ENCODE peak calls at places on chromosome 1, in eight cellular contexts. V is esophagus muscularis mucosa, Q is sigmoid colon, S is adrenal gland, C is RWPE2, T is AG10803, K is H1, Z is mucosa of descending colon. U is an unnamed sample.

GRCh38 chr1:46205141-46205540 is 2.0 kb downstream of the LURAP1 start:
- DNase-seq in Z (no peak), T (no peak), S (no peak), K (no peak), C (no peak), V (no peak), Q (no peak), U (no peak)

GRCh38 chr1:119081705-119082104 is 58.7 kb downstream of the WARS2 start:
- DNase-seq in Q (no peak), V (no peak), Z (no peak), S (no peak), K (no peak), C (no peak), T (peak), U (no peak)

GRCh38 chr1:170662561-170662971 is 1.4 kb upstream of the PRRX1 start:
- DNase-seq in C (no peak), Q (no peak), T (no peak), S (no peak), Z (no peak), K (no peak), V (no peak), U (no peak)

GRCh38 chr1:6822530-6823359 is 37.5 kb downstream of the CAMTA1 start:
- DNase-seq in Q (no peak), K (no peak), S (no peak), Z (no peak), T (no peak), V (no peak), C (no peak), U (no peak)

GRCh38 chr1:67124455-67124854 is 10.3 kb downstream of the C1orf141 start:
- DNase-seq in K (no peak), Z (no peak), C (no peak), T (no peak), Q (no peak), V (no peak), S (peak), U (no peak)

GRCh38 chr1:53294557-53294956 is 33.3 kb downstream of the LRP8 start:
- DNase-seq in S (no peak), C (no peak), K (no peak), T (peak), Z (no peak), Q (no peak), V (no peak), U (no peak)

GRCh38 chr1:204692320-204692851 is 6.8 kb upstream of the LRRN2 start:
- DNase-seq in Z (no peak), Q (peak), T (no peak), S (no peak), K (peak), C (no peak), V (no peak), U (no peak)

GRCh38 chr1:52037402-52037814 is 3.8 kb upstream of the KTI12 start:
- DNase-seq in T (peak), V (no peak), Q (no peak), C (no peak), Z (no peak), K (no peak), S (peak), U (no peak)

GRCh38 chr1:180917306-180918065 is 4.8 kb downstream of the KIAA1614 start:
- DNase-seq in Q (no peak), V (no peak), Z (no peak), C (no peak), T (peak), S (no peak), K (no peak), U (no peak)

GRCh38 chr1:150957666-150958065 is 17.0 kb downstream of the CERS2 start:
- DNase-seq in Z (no peak), Q (no peak), C (no peak), V (no peak), S (no peak), T (no peak), K (no peak), U (no peak)

GRCh38 chr1:186059311-186059710 is 315.7 kb downstream of the TPR start:
- DNase-seq in S (no peak), C (no peak), V (no peak), Z (no peak), T (peak), Q (no peak), K (no peak), U (no peak)

GRCh38 chr1:14561014-14561693 is 37.3 kb upstream of the KAZN start:
- DNase-seq in V (no peak), K (no peak), S (peak), Z (no peak), T (peak), Q (no peak), C (no peak), U (no peak)

GRCh38 chr1:240701412-240701811 is 89.5 kb upstream of the GREM2 start:
- DNase-seq in Z (no peak), S (no peak), C (no peak), T (peak), Q (no peak), K (no peak), V (no peak), U (no peak)

GRCh38 chr1:175192630-175193338 is at the start of gene KIAA0040:
- DNase-seq in S (peak), T (peak), Z (peak), C (peak), V (peak), Q (peak), K (peak), U (peak)

GRCh38 chr1:187516874-187517273 is 688.1 kb downstream of the PLA2G4A start:
- DNase-seq in T (no peak), S (no peak), K (no peak), Q (no peak), V (no peak), Z (no peak), C (peak), U (no peak)

GRCh38 chr1:65247419-65248359 is 61.7 kb upstream of the DNAJC6 start:
- DNase-seq in C (peak), Z (no peak), K (no peak), Q (no peak), T (peak), V (peak), S (peak), U (no peak)

GRCh38 chr1:41722184-41722583 is 196.5 kb downstream of the HIVEP3 start:
- DNase-seq in Z (no peak), S (no peak), K (no peak), T (no peak), Q (no peak), C (no peak), V (no peak), U (no peak)

GRCh38 chr1:6734579-6735397 is 33.2 kb upstream of the DNAJC11 start:
- DNase-seq in C (no peak), V (no peak), K (no peak), S (no peak), T (no peak), Z (no peak), Q (no peak), U (no peak)

GRCh38 chr1:3858231-3858981 is 1.1 kb downstream of the DFFB start:
- DNase-seq in S (peak), C (no peak), V (no peak), Q (no peak), T (peak), K (peak), Z (peak), U (no peak)

GRCh38 chr1:117671781-117672501 is 66.1 kb downstream of the TENT5C start:
- DNase-seq in C (no peak), T (peak), V (no peak), Z (peak), K (no peak), Q (peak), S (peak), U (no peak)

GRCh38 chr1:47616906-47617305 is 179.1 kb downstream of the FOXD2 start:
- DNase-seq in Q (no peak), T (no peak), V (peak), Z (no peak), S (no peak), K (no peak), C (no peak), U (no peak)

GRCh38 chr1:202165267-202165941 is 5.0 kb upstream of the PTPN7 start:
- DNase-seq in S (no peak), V (no peak), K (no peak), C (peak), T (no peak), Q (no peak), Z (no peak), U (no peak)

GRCh38 chr1:198627436-198628063 is 11.3 kb upstream of the PTPRC start:
- DNase-seq in T (no peak), S (no peak), Z (no peak), Q (no peak), C (no peak), V (no peak), K (no peak), U (no peak)

GRCh38 chr1:81179239-81179638 is 621.5 kb upstream of the ADGRL2 start:
- DNase-seq in T (peak), Q (no peak), C (no peak), Z (no peak), V (no peak), K (no peak), S (peak), U (no peak)

GRCh38 chr1:160131803-160132565 is 16.4 kb downstream of the ATP1A2 start:
- DNase-seq in V (no peak), Q (peak), K (no peak), C (no peak), T (no peak), Z (no peak), S (peak), U (no peak)

GRCh38 chr1:175157200-175157599 is 35.4 kb downstream of the KIAA0040 start:
- DNase-seq in T (no peak), V (no peak), S (peak), Q (no peak), C (no peak), Z (no peak), K (no peak), U (no peak)

GRCh38 chr1:245690153-245690552 is 535.4 kb downstream of the KIF26B start:
- DNase-seq in Q (no peak), K (no peak), Z (no peak), C (no peak), V (no peak), T (no peak), S (peak), U (no peak)

DNA sequence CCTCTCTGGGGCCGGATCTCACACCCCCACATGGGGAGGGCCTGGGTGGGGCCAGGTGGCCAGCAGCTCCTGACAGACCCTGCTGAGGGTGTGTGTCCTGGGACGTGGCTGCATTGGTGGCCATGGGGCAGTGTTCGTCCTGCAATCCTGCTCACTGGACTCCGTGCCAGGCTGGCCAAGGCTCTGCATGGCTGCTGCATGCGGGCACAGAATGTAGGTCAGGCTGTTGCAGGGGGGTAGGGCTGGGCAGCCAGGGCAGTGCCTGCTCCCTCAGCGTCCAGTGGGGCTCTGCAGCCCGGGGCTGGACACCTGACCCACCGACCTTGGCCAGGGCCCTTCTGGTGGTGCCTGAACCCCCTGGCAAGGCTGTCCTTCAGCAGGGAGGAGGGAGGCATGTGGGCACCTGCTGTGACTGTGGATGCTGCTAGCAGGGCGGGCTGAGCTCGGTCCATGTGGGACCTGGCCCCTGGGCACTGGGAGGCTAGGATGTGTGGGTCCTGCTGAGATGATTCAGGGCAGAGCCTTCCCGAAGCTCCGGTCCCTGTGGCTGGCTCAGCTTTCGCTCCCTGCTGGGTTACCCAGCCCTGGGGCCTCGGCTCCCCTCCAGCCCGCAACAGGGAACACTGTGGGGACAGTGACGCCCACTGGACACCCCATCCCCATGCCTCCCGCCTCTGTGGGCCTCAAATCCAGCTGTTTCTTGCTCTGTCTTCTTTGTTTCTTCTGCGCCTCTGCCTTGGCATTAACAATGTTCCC is 14.9 kb upstream of the PLCH2 start:
- DNase-seq in Z (no peak), T (no peak), Q (no peak), K (no peak), V (no peak), S (peak), C (no peak), U (no peak)
- TF ChIP-seq CTCF in Z (no peak), T (no peak), Q (no peak), K (no peak), V (no peak), S (no peak), C (no peak), U (no peak)

GRCh38 chr1:225746361-225747179 is 31.1 kb upstream of the SRP9 start:
- DNase-seq in Q (peak), T (peak), C (no peak), V (peak), S (peak), K (peak), Z (peak), U (no peak)
- TF ChIP-seq CTCF in Q (no peak), T (peak), C (no peak), V (peak), S (peak), K (no peak), Z (no peak), U (no peak)

GRCh38 chr1:1836119-1836518 is 54.8 kb downstream of the GNB1 start:
- DNase-seq in S (no peak), Q (no peak), T (no peak), K (no peak), C (no peak), Z (no peak), V (no peak), U (no peak)

GRCh38 chr1:1846386-1846918 is 44.4 kb downstream of the GNB1 start:
- DNase-seq in S (no peak), K (no peak), C (no peak), T (no peak), Z (no peak), Q (no peak), V (no peak), U (no peak)

GRCh38 chr1:1842360-1843146 is 48.3 kb downstream of the GNB1 start:
- DNase-seq in Z (no peak), K (no peak), T (no peak), S (no peak), Q (peak), C (no peak), V (no peak), U (no peak)

GRCh38 chr1:1839311-1839965 is 51.4 kb downstream of the GNB1 start:
- DNase-seq in C (no peak), K (no peak), V (no peak), T (no peak), Q (peak), S (no peak), Z (no peak), U (no peak)

GRCh38 chr1:1841575-1841991 is 49.3 kb downstream of the GNB1 start:
- DNase-seq in S (no peak), Z (no peak), Q (no peak), C (no peak), T (peak), K (no peak), V (no peak), U (no peak)
- TF ChIP-seq CTCF in S (no peak), Z (no peak), Q (no peak), C (no peak), T (peak), K (no peak), V (peak), U (peak)

DNA sequence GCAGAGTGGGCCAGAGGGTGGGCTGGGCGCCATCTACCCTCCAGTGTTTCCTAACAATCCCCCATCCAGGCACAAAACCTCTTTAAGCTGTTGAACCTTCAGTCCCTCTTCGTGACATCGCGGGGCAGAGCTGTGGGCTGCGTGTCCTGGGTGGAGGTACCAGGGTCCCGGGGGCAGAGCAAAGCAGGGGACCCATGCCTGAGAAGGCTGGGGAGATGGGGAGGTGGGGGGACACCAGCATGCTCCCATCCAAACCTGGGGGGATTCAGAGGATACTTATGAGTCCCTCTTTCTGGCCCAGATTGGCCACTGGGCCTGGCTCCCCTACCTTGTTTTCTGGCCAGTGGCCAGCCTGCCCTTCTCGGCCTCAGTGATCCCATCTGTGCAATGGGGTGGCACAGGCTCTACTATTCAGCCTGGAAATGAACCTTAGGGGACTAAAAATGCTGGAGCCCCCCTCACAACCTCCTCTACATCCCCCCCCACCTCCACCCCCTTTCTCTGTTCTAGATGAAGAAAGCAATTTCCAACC is 10.4 kb upstream of the CLCNKB start:
- DNase-seq in K (no peak), Z (no peak), C (no peak), T (no peak), S (no peak), V (no peak), Q (no peak), U (no peak)
- TF ChIP-seq CTCF in K (no peak), Z (no peak), C (peak), T (no peak), S (no peak), V (no peak), Q (no peak), U (no peak)

GRCh38 chr1:208997726-208998312 is 585.7 kb upstream of the CAMK1G start:
- DNase-seq in C (no peak), Z (no peak), S (no peak), T (peak), V (no peak), K (no peak), Q (no peak), U (no peak)
- TF ChIP-seq CTCF in C (peak), Z (no peak), S (no peak), T (peak), V (no peak), K (no peak), Q (no peak), U (peak)

GRCh38 chr1:31762726-31763670 is 1.1 kb downstream of the ADGRB2 start:
- DNase-seq in T (peak), S (peak), Z (peak), Q (peak), V (no peak), C (no peak), K (peak), U (peak)

GRCh38 chr1:31765516-31765915 is 1.4 kb upstream of the ADGRB2 start:
- DNase-seq in K (no peak), C (no peak), Z (no peak), T (no peak), Q (no peak), S (no peak), V (no peak), U (no peak)

GRCh38 chr1:31765041-31765467 is 914 bp upstream of the ADGRB2 start:
- DNase-seq in T (no peak), S (no peak), V (no peak), C (no peak), K (no peak), Q (no peak), Z (no peak), U (no peak)

GRCh38 chr1:31763671-31764306 is 351 bp downstream of the ADGRB2 start:
- DNase-seq in C (no peak), T (no peak), Z (no peak), S (no peak), K (no peak), V (no peak), Q (no peak), U (no peak)

DNA sequence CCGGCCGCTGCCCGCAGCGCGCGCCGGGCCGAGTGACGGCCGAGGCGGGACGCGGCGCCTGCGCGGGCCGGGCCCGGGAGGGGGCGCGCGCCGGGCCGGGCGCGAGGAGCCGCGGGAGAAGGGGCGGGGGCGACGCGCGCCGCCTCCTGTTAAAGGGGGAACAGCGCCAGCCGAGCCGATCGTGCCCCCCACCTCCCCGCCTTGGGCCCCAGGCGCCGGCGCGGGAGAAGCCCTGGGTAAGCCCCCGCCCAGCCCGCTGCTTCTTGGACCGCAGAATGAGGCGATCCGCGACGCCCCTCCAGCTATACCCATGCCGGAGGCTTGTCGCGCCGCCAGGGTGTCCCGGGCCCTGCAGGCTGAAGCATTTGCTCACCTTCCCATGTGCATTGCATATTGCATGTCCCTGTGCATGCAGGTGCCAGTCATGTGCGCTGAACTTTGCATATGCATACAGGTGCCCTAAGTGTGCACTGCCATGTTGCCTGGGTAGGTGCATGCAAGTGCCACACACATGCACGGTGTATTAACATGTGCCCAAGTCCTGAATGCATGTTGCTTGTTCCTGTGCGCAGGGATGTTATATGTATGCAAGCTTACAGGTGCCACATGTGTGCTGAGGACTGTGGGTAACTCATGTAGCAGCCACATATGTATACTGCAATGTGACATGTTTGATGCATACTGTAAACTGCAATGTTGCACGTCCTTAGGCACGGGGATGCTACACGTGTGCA is at the start of gene ADGRB2:
- DNase-seq in S (no peak), C (no peak), T (no peak), K (peak), Q (no peak), Z (no peak), V (no peak), U (no peak)
- TF ChIP-seq CTCF in S (no peak), C (peak), T (no peak), K (no peak), Q (no peak), Z (no peak), V (no peak), U (peak)

DNA sequence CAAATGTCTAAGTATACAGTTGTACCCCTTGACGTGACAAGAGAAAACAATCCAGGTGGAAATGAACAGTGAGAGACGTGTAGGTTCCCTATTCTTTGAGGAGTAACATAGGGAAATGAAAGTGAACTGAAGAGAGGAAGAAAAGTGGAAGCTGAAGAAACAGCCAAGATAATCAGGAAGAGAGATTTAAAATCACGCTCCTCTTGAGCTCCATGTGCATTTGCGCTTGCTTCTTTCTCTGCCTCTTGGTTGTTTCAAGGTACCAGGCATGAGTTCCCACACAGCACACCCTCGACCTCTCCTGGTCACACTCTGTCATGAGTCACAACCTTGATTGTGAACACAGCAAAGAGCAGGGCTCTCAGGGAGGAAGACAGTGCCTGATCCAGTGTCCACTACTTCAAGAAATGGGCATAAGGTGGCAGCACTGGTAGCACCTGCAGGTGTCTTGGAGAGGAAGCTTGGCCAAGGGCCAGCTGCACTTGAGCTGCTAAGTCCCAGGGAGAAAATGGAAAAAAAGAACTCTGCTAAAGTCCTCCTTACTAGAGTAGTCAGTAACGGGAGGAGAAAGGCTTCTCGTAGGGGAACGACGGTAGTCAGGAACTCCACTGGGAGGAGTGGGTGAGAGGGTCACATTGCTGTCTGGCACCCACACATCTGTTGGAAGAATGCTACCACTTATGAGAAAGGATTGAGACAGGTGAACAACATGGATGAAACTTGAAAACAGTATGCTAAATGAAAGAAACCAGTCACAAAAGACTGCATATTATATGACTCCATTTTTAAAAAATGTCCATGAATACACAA is 18.3 kb upstream of the ARID1A start:
- DNase-seq in Q (peak), C (peak), K (peak), S (peak), T (peak), Z (peak), V (peak), U (no peak)
- TF ChIP-seq CTCF in Q (peak), C (peak), K (peak), S (peak), T (peak), Z (peak), V (peak), U (peak)